ENCODE peak calls at places on chromosomes 1 and 21, in nine cellular contexts. B is mucosa of descending colon, T is heart right ventricle, W is GM12865, P is mammary epithelial cell, O is left ventricle myocardium inferior, D is AG10803, M is suprapubic skin, A is kidney. Y is an unnamed sample.

GRCh38 chr1:20620005-20620404 is 13.3 kb upstream of the PINK1 start:
- DNase-seq in O (no peak), T (no peak), W (no peak), D (no peak), B (no peak), M (no peak), A (no peak), P (no peak), Y (no peak)

GRCh38 chr1:111503585-111504060 is at the start of the genes ADORA3 and TMIGD3:
- DNase-seq in B (peak), M (no peak), T (no peak), W (peak), O (no peak), A (no peak), P (no peak), D (no peak), Y (no peak)

GRCh38 chr1:198943484-198943883 is 304.6 kb downstream of the PTPRC start:
- DNase-seq in B (no peak), M (no peak), D (no peak), A (no peak), W (no peak), P (no peak), T (no peak), O (no peak), Y (no peak)

GRCh38 chr1:180732866-180733265 is 101.0 kb downstream of the XPR1 start:
- DNase-seq in O (no peak), D (no peak), M (no peak), T (no peak), P (no peak), B (no peak), A (peak), W (no peak), Y (no peak)

GRCh38 chr21:35697321-35697808 is 363.0 kb downstream of the SETD4 start:
- DNase-seq in P (peak), W (peak), M (peak), T (peak), B (peak), A (peak), O (peak), D (peak), Y (no peak)

GRCh38 chr1:214880956-214881355 is 201.6 kb upstream of the KCNK2 start:
- DNase-seq in P (no peak), M (no peak), W (no peak), A (no peak), D (no peak), O (no peak), B (no peak), T (no peak), Y (no peak)

GRCh38 chr1:181094813-181095212 is 6.3 kb downstream of the IER5 start:
- DNase-seq in B (no peak), M (no peak), T (no peak), D (peak), P (no peak), O (no peak), A (no peak), W (no peak), Y (no peak)

GRCh38 chr21:42433946-42434551 is 30.3 kb downstream of the UBASH3A start:
- DNase-seq in P (peak), A (peak), B (no peak), M (peak), W (no peak), O (no peak), D (no peak), T (no peak), Y (no peak)

GRCh38 chr1:23555225-23555801 is 4.0 kb downstream of the ID3 start:
- DNase-seq in M (no peak), P (no peak), T (peak), O (no peak), D (peak), B (no peak), A (no peak), W (peak), Y (no peak)

GRCh38 chr1:18643154-18644012 is 12.7 kb downstream of the PAX7 start:
- DNase-seq in P (no peak), A (no peak), M (no peak), T (no peak), W (no peak), O (no peak), B (no peak), D (no peak), Y (no peak)

GRCh38 chr21:42360317-42360716 is 6.0 kb downstream of the TFF1 start:
- DNase-seq in M (no peak), B (no peak), A (peak), P (no peak), O (no peak), T (no peak), D (no peak), W (peak), Y (no peak)

GRCh38 chr21:18248171-18248570 is 3.5 kb downstream of the CHODL start:
- DNase-seq in D (no peak), M (no peak), W (no peak), A (no peak), B (no peak), P (no peak), O (no peak), T (no peak), Y (no peak)

GRCh38 chr1:30145723-30146263 is 577.6 kb downstream of the MATN1 start:
- DNase-seq in W (no peak), P (no peak), B (no peak), T (no peak), M (no peak), O (no peak), D (no peak), A (no peak), Y (no peak)

GRCh38 chr1:200894712-200895447 is at the start of gene INAVA:
- DNase-seq in W (no peak), D (no peak), O (no peak), A (peak), B (peak), M (no peak), T (no peak), P (peak), Y (no peak)

GRCh38 chr1:3746784-3747521 is 5.3 kb upstream of the CCDC27 start:
- DNase-seq in A (peak), B (peak), P (peak), W (peak), O (peak), D (peak), T (peak), M (peak), Y (peak)

GRCh38 chr1:198937231-198938031 is 298.6 kb downstream of the PTPRC start:
- DNase-seq in P (peak), M (no peak), D (peak), B (peak), T (no peak), W (peak), A (no peak), O (no peak), Y (no peak)

GRCh38 chr1:86231076-86231475 is 74.5 kb upstream of the COL24A1 start:
- DNase-seq in A (no peak), M (no peak), T (no peak), P (no peak), W (no peak), O (no peak), D (peak), B (no peak), Y (no peak)

GRCh38 chr1:105830614-105831146 is 1225.8 kb upstream of the PRMT6 start:
- DNase-seq in W (no peak), T (no peak), D (no peak), P (no peak), A (no peak), O (no peak), B (no peak), M (no peak), Y (peak)

GRCh38 chr1:202462342-202463076 is 114.0 kb downstream of the PPP1R12B start:
- DNase-seq in P (no peak), W (no peak), O (no peak), B (peak), A (no peak), M (no peak), T (no peak), D (no peak), Y (peak)

GRCh38 chr1:67748630-67749029 is 63.6 kb downstream of the GADD45A start:
- DNase-seq in B (no peak), O (no peak), P (peak), A (no peak), D (peak), T (no peak), M (no peak), W (peak), Y (no peak)

GRCh38 chr1:24586970-24587820 is 31.3 kb downstream of the NCMAP start:
- DNase-seq in D (peak), B (peak), O (no peak), T (no peak), W (peak), A (no peak), P (peak), M (no peak), Y (peak)

GRCh38 chr1:54581621-54582035 is 33.6 kb downstream of the ACOT11 start:
- DNase-seq in T (peak), O (peak), B (peak), M (peak), A (peak), P (peak), D (peak), W (no peak), Y (peak)

GRCh38 chr1:112110031-112110430 is 120.6 kb upstream of the KCND3 start:
- DNase-seq in O (no peak), D (no peak), B (no peak), T (no peak), A (no peak), W (no peak), M (no peak), P (peak), Y (no peak)

GRCh38 chr1:24502168-24503002 is at the start of gene RCAN3:
- DNase-seq in M (peak), T (peak), B (peak), A (peak), O (peak), D (peak), P (peak), W (peak), Y (no peak)

GRCh38 chr1:151546006-151546925 is 6.2 kb downstream of the TUFT1 start:
- DNase-seq in P (no peak), W (no peak), B (no peak), D (peak), A (no peak), M (no peak), O (no peak), T (no peak), Y (no peak)

GRCh38 chr1:199226163-199226562 is 587.3 kb downstream of the PTPRC start:
- DNase-seq in A (no peak), B (no peak), M (no peak), W (peak), D (peak), T (no peak), P (peak), O (no peak), Y (no peak)

GRCh38 chr21:34336756-34337391 is 26.9 kb upstream of the KCNE2 start:
- DNase-seq in W (no peak), M (no peak), T (no peak), A (peak), P (no peak), O (no peak), B (no peak), D (peak), Y (no peak)

GRCh38 chr21:14560555-14560954 is 14.4 kb upstream of the SAMSN1 start:
- DNase-seq in O (no peak), P (no peak), D (no peak), M (no peak), T (no peak), W (no peak), B (no peak), A (no peak), Y (no peak)

GRCh38 chr1:67755160-67755559 is 70.2 kb downstream of the GADD45A start:
- DNase-seq in T (no peak), P (no peak), O (no peak), D (no peak), B (no peak), A (no peak), M (no peak), W (peak), Y (no peak)

DNA sequence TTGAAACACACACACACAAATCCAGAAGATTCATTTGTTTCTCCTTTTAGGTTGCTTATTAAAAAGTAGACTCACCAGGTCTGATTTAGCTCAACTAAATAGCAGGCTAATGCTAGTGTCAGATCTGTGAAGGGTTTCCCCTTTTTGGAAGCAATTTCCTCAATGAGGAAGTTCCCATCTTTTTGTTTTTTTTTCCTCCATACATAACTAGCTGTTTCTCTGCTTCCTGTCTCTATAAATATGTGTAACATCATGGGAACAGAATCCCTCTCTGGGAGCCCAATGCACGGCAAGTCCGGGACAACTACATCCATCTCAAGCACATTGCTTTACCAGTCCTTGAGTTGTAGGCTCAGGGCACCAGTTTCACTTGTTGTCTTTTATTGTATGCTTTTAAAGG is 1421.1 kb downstream of the PLA2G4A start:
- DNase-seq in A (no peak), P (no peak), M (no peak), T (no peak), W (no peak), B (no peak), D (no peak), O (no peak), Y (no peak)
- H3K4me3 ChIP-seq in A (no peak), P (no peak), M (no peak), T (no peak), W (no peak), B (no peak), D (no peak), O (no peak), Y (no peak)

GRCh38 chr21:37548521-37548981 is 182.0 kb downstream of the DYRK1A start:
- DNase-seq in M (no peak), O (no peak), T (no peak), A (no peak), P (no peak), B (no peak), D (no peak), W (no peak), Y (no peak)

GRCh38 chr21:37546949-37547614 is 180.5 kb downstream of the DYRK1A start:
- DNase-seq in O (no peak), A (no peak), D (peak), M (peak), B (no peak), T (no peak), P (no peak), W (no peak), Y (no peak)

GRCh38 chr21:37547615-37547975 is 181.0 kb downstream of the DYRK1A start:
- DNase-seq in O (no peak), P (no peak), W (no peak), T (no peak), M (no peak), D (no peak), B (no peak), A (no peak), Y (no peak)

GRCh38 chr21:37542512-37542911 is 175.9 kb downstream of the DYRK1A start:
- DNase-seq in W (no peak), P (no peak), B (no peak), D (no peak), T (no peak), M (no peak), O (no peak), A (no peak), Y (no peak)

GRCh38 chr21:37546299-37546908 is 179.8 kb downstream of the DYRK1A start:
- DNase-seq in B (no peak), W (no peak), O (no peak), T (no peak), A (no peak), D (no peak), P (no peak), M (peak), Y (no peak)
- TF ChIP-seq CTCF in B (no peak), W (no peak), O (no peak), T (no peak), A (no peak), D (no peak), P (no peak), M (no peak), Y (no peak)

GRCh38 chr21:44870748-44871495 is 2.6 kb downstream of the PTTG1IP start:
- DNase-seq in O (peak), B (peak), W (no peak), D (no peak), M (peak), P (peak), A (peak), T (peak), Y (peak)
- H3K4me3 ChIP-seq in O (peak), B (no peak), W (no peak), D (peak), M (peak), P (no peak), A (peak), T (peak), Y (no peak)

GRCh38 chr1:205172729-205173366 is 38.7 kb downstream of the DSTYK start:
- DNase-seq in M (no peak), B (no peak), A (no peak), W (no peak), D (peak), P (peak), T (no peak), O (no peak), Y (no peak)
- TF ChIP-seq CTCF in M (no peak), B (no peak), A (no peak), W (no peak), D (no peak), P (no peak), T (no peak), O (no peak), Y (no peak)